ENCODE peak calls at places on chromosomes 16 and 17, in ten cellular contexts. M is glutamatergic neuron; Y is activated T-cell treated with anti-CD3 and anti-CD28 coated beads, Interleukin-2, amount 50 U/mL, for 24 hours; D is upper lobe of right lung; W is fibroblast of lung; B is stimulated activated CD4-positive, alpha-beta T cell treated with anti-CD3 and anti-CD28 coated beads, Interleukin-2, amount 100 ng/mL, for 24 hours; Q is NCI-H1092 treated with DMSO at 0.1 percent for 48 hours; J is dermis microvascular lymphatic vessel endothelial cell; F is left cardiac atrium; R is NCI-H1694 treated with DMSO at 0.1 percent for 48 hours. X is an unnamed sample.

GRCh38 chr17:1967092-1967662 is 58.0 kb downstream of the RTN4RL1 start:
- DNase-seq in M (no peak), Y (no peak), D (no peak), W (no peak), B (peak), Q (no peak), J (no peak), F (no peak), R (peak), X (peak)

GRCh38 chr16:65769055-65769465 is 597.4 kb upstream of the CDH5 start:
- DNase-seq in M (no peak), Y (no peak), D (no peak), W (peak), B (no peak), Q (no peak), J (no peak), F (no peak), R (no peak), X (no peak)

GRCh38 chr17:10119203-10120112 is 78.9 kb downstream of the GAS7 start:
- DNase-seq in M (no peak), Y (no peak), D (peak), W (no peak), B (no peak), Q (no peak), J (no peak), F (peak), R (no peak), X (no peak)

GRCh38 chr16:86477642-86478041 is 32.7 kb upstream of the FOXF1 start:
- DNase-seq in M (no peak), Y (no peak), D (no peak), W (peak), B (no peak), Q (no peak), J (no peak), F (no peak), R (no peak), X (no peak)

GRCh38 chr16:12386076-12386641 is 409.6 kb downstream of the SNX29 start:
- DNase-seq in M (no peak), Y (no peak), D (no peak), W (no peak), B (no peak), Q (no peak), J (no peak), F (no peak), R (no peak), X (no peak)

GRCh38 chr16:57413301-57413730 is 8.7 kb downstream of the CCL17 start:
- DNase-seq in M (no peak), Y (no peak), D (no peak), W (no peak), B (no peak), Q (no peak), J (no peak), F (no peak), R (no peak), X (no peak)

GRCh38 chr16:53892155-53892554 is 188.2 kb downstream of the FTO start:
- DNase-seq in M (peak), Y (no peak), D (no peak), W (peak), B (peak), Q (peak), J (peak), F (peak), R (peak), X (peak)

GRCh38 chr17:59842901-59843652 is 49.7 kb downstream of the TUBD1 start:
- DNase-seq in M (no peak), Y (peak), D (peak), W (peak), B (peak), Q (no peak), J (peak), F (peak), R (no peak), X (peak)

GRCh38 chr16:86044881-86045600 is 146.1 kb downstream of the IRF8 start:
- DNase-seq in M (no peak), Y (peak), D (peak), W (no peak), B (peak), Q (no peak), J (no peak), F (peak), R (no peak), X (no peak)

GRCh38 chr17:7688808-7689316 is 585 bp downstream of the WRAP53 start:
- DNase-seq in M (no peak), Y (no peak), D (no peak), W (no peak), B (no peak), Q (no peak), J (no peak), F (no peak), R (no peak), X (no peak)

GRCh38 chr16:69706256-69706974 is 19.9 kb downstream of the NQO1 start:
- DNase-seq in M (no peak), Y (no peak), D (no peak), W (peak), B (no peak), Q (no peak), J (no peak), F (no peak), R (no peak), X (no peak)

GRCh38 chr16:12411521-12411920 is 392.2 kb downstream of the CPPED1 start:
- DNase-seq in M (no peak), Y (no peak), D (no peak), W (no peak), B (no peak), Q (no peak), J (no peak), F (no peak), R (no peak), X (no peak)

X was measured in NCI-H510A treated with DMSO at 0.1 percent for 48 hours.